ENCODE peak calls at places on chromosomes 2 and 18, in seven cellular contexts. L, Q, N, R, Y, Z and B are unnamed samples.

GRCh38 chr2:10028988-10029874 is 14.1 kb upstream of the KLF11 start:
- DNase-seq in L (no peak), Q (no peak), N (no peak), R (no peak), Y (no peak), Z (no peak), B (no peak)

GRCh38 chr2:237131749-237132148 is 46.1 kb downstream of the COPS8 start:
- DNase-seq in L (no peak), Q (no peak), N (no peak), R (no peak), Y (no peak), Z (no peak), B (no peak)

GRCh38 chr2:28681216-28681981 is 70.2 kb upstream of the PPP1CB start:
- DNase-seq in L (peak), Q (peak), N (no peak), R (no peak), Y (no peak), Z (no peak), B (no peak)

GRCh38 chr18:3061581-3062416 is 48.9 kb upstream of the LPIN2 start:
- DNase-seq in L (peak), Q (no peak), N (no peak), R (no peak), Y (no peak), Z (no peak), B (no peak)

GRCh38 chr2:3151153-3151918 is 226.3 kb downstream of the EIPR1 start:
- DNase-seq in L (no peak), Q (no peak), N (no peak), R (no peak), Y (no peak), Z (no peak), B (no peak)

GRCh38 chr2:6773007-6773693 is 92.6 kb downstream of the CMPK2 start:
- DNase-seq in L (peak), Q (no peak), N (no peak), R (peak), Y (peak), Z (peak), B (peak)

GRCh38 chr2:58107803-58108710 is 61.5 kb downstream of the VRK2 start:
- DNase-seq in L (peak), Q (peak), N (peak), R (no peak), Y (no peak), Z (no peak), B (no peak)

GRCh38 chr2:241816431-241817121 is 7.6 kb downstream of the NEU4 start:
- DNase-seq in L (no peak), Q (no peak), N (no peak), R (no peak), Y (no peak), Z (no peak), B (no peak)

GRCh38 chr18:36903215-36903928 is 74.4 kb downstream of the KIAA1328 start:
- DNase-seq in L (peak), Q (no peak), N (no peak), R (no peak), Y (no peak), Z (no peak), B (no peak)

GRCh38 chr2:36780231-36780808 is 83.8 kb downstream of the VIT start:
- DNase-seq in L (peak), Q (no peak), N (peak), R (no peak), Y (no peak), Z (no peak), B (no peak)

GRCh38 chr2:62300925-62301324 is 105.0 kb downstream of the B3GNT2 start:
- DNase-seq in L (peak), Q (no peak), N (no peak), R (no peak), Y (no peak), Z (no peak), B (no peak)

GRCh38 chr2:149473538-149473937 is 114.0 kb downstream of the MMADHC start:
- DNase-seq in L (no peak), Q (no peak), N (no peak), R (no peak), Y (no peak), Z (no peak), B (no peak)

GRCh38 chr2:110823165-110823564 is 90.8 kb downstream of the ACOXL start:
- DNase-seq in L (no peak), Q (no peak), N (no peak), R (no peak), Y (no peak), Z (no peak), B (no peak)

GRCh38 chr2:19119326-19120001 is 239.0 kb downstream of the OSR1 start:
- DNase-seq in L (no peak), Q (no peak), N (no peak), R (no peak), Y (peak), Z (no peak), B (peak)

GRCh38 chr18:21489119-21489750 is 111.3 kb downstream of the ESCO1 start:
- DNase-seq in L (peak), Q (peak), N (peak), R (no peak), Y (no peak), Z (no peak), B (peak)

GRCh38 chr2:68237404-68237803 is 14.9 kb downstream of the PPP3R1 start:
- DNase-seq in L (peak), Q (no peak), N (no peak), R (no peak), Y (no peak), Z (no peak), B (no peak)

GRCh38 chr2:121063471-121063870 is 221.5 kb downstream of the TFCP2L1 start:
- DNase-seq in L (no peak), Q (no peak), N (no peak), R (no peak), Y (no peak), Z (no peak), B (no peak)

GRCh38 chr2:10170256-10170655 is 47.7 kb downstream of the RRM2 start:
- DNase-seq in L (peak), Q (peak), N (no peak), R (peak), Y (no peak), Z (no peak), B (no peak)

GRCh38 chr18:12564861-12565260 is 93.0 kb downstream of the SPIRE1 start:
- DNase-seq in L (no peak), Q (no peak), N (no peak), R (no peak), Y (no peak), Z (no peak), B (no peak)

GRCh38 chr18:159037-159652 is 788 bp downstream of the USP14 start:
- DNase-seq in L (peak), Q (no peak), N (no peak), R (no peak), Y (no peak), Z (no peak), B (no peak)

GRCh38 chr18:42758851-42759250 is 356.6 kb downstream of the RIT2 start:
- DNase-seq in L (no peak), Q (no peak), N (no peak), R (no peak), Y (no peak), Z (no peak), B (no peak)

GRCh38 chr2:37219046-37219445 is 12.3 kb downstream of the CEBPZ start:
- DNase-seq in L (no peak), Q (no peak), N (no peak), R (no peak), Y (no peak), Z (no peak), B (no peak)

GRCh38 chr2:148812306-148812705 is 62.7 kb upstream of the KIF5C start:
- DNase-seq in L (peak), Q (no peak), N (no peak), R (peak), Y (peak), Z (no peak), B (no peak)

GRCh38 chr2:12169060-12169406 is 422.6 kb downstream of the LPIN1 start:
- DNase-seq in L (peak), Q (peak), N (peak), R (peak), Y (no peak), Z (no peak), B (no peak)

GRCh38 chr2:137845422-137845821 is 118.9 kb upstream of the HNMT start:
- DNase-seq in L (no peak), Q (no peak), N (no peak), R (no peak), Y (no peak), Z (no peak), B (no peak)

GRCh38 chr2:29878898-29879297 is 42.5 kb downstream of the ALK start:
- DNase-seq in L (no peak), Q (peak), N (no peak), R (no peak), Y (no peak), Z (no peak), B (no peak)

GRCh38 chr2:48719480-48720177 is 35.9 kb downstream of the LHCGR start:
- DNase-seq in L (no peak), Q (no peak), N (no peak), R (no peak), Y (no peak), Z (no peak), B (no peak)

GRCh38 chr2:218465987-218466633 is 47.2 kb downstream of the VIL1 start:
- DNase-seq in L (peak), Q (no peak), N (no peak), R (no peak), Y (no peak), Z (no peak), B (no peak)

GRCh38 chr2:127465258-127465657 is 47.0 kb downstream of the PROC start:
- DNase-seq in L (no peak), Q (no peak), N (no peak), R (no peak), Y (no peak), Z (no peak), B (no peak)

GRCh38 chr2:89844221-89844943 is 1152.9 kb downstream of the RPIA start:
- DNase-seq in L (no peak), Q (no peak), N (no peak), R (no peak), Y (peak), Z (no peak), B (no peak)

GRCh38 chr18:79502785-79503184 is 107.1 kb downstream of the NFATC1 start:
- DNase-seq in L (peak), Q (no peak), N (no peak), R (no peak), Y (no peak), Z (no peak), B (no peak)

GRCh38 chr2:56132138-56132537 is 51.7 kb upstream of the CCDC85A start:
- DNase-seq in L (peak), Q (peak), N (peak), R (no peak), Y (no peak), Z (no peak), B (no peak)

GRCh38 chr2:218397502-218398436 is 1.9 kb upstream of the CTDSP1 start:
- DNase-seq in L (peak), Q (no peak), N (peak), R (peak), Y (no peak), Z (peak), B (no peak)

DNA sequence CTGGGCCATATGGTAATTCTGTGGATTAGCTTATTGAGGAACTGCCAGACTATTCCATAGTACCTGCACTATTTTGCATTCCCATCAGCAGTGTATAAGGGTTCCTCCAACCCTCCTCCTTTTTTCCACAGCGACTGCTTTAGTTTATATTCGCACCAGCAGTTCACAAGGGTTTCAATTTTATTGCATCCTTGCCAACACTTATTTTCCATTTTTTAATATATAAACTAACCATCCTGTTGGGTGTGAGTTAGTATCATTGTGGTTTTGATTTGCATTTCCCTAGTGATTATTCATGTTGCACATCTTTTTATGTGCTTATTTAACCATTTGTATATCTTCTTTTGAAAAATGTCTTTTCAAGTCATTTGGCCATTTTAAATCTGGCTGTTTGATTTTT is 66.9 kb downstream of the NAT8 start:
- DNase-seq in L (no peak), Q (no peak), N (no peak), R (no peak), Y (no peak), Z (no peak), B (no peak)
- TF ChIP-seq CTCF in L (no peak), Q (no peak), N (no peak), R (no peak), Y (no peak), Z (no peak), B (no peak)

GRCh38 chr2:33765122-33765521 is 166.0 kb upstream of the FAM98A start:
- DNase-seq in L (no peak), Q (no peak), N (no peak), R (no peak), Y (no peak), Z (no peak), B (no peak)
- TF ChIP-seq CTCF in L (no peak), Q (no peak), N (no peak), R (no peak), Y (no peak), Z (no peak), B (no peak)

DNA sequence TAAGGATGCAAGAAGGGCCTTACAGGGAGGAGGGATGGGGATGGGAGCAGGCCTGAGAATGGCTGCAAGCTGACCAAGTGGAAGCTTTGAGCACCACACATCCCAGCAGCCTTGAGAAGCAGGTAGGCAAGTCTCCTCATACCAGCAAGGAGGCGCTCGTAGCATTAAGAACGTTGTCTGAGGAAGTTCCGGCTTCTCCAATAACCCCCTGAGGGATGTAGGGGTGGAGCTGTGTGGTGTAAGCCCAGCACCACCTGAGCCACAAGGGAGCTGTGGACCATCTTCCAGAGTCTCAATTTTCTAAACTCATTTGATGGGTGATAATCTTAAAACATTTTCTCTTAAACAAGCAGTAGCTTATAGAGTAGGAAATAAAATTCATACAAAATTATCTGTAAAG is 50.6 kb downstream of the ST3GAL5 start:
- DNase-seq in L (no peak), Q (no peak), N (no peak), R (no peak), Y (no peak), Z (no peak), B (no peak)
- TF ChIP-seq CTCF in L (no peak), Q (no peak), N (no peak), R (no peak), Y (no peak), Z (no peak), B (no peak)

GRCh38 chr2:235978022-235978421 is 190.2 kb downstream of the GBX2 start:
- DNase-seq in L (no peak), Q (no peak), N (no peak), R (no peak), Y (no peak), Z (no peak), B (no peak)

GRCh38 chr2:235984552-235984951 is 183.6 kb downstream of the GBX2 start:
- DNase-seq in L (no peak), Q (no peak), N (no peak), R (no peak), Y (no peak), Z (no peak), B (no peak)

GRCh38 chr2:235979753-235980459 is 188.3 kb downstream of the GBX2 start:
- DNase-seq in L (no peak), Q (no peak), N (no peak), R (no peak), Y (no peak), Z (no peak), B (no peak)

GRCh38 chr2:235983016-235983415 is 185.2 kb downstream of the GBX2 start:
- DNase-seq in L (no peak), Q (no peak), N (no peak), R (no peak), Y (no peak), Z (no peak), B (no peak)

GRCh38 chr2:235981629-235982028 is 186.6 kb downstream of the GBX2 start:
- DNase-seq in L (no peak), Q (no peak), N (no peak), R (no peak), Y (no peak), Z (no peak), B (peak)
- TF ChIP-seq CTCF in L (no peak), Q (peak), N (no peak), R (no peak), Y (no peak), Z (peak), B (no peak)